ENCODE peak calls at places on chromosomes 11 and 22, in nine cellular contexts. C is fibroblast of pulmonary artery; M is CD4-positive, CD25-positive, alpha-beta regulatory T cell; S is Peyer's patch; D is BE2C; Q is aorta; A is CD8-positive, alpha-beta T cell; V is upper lobe of right lung; U is colonic mucosa. T is an unnamed sample.

GRCh38 chr11:120744016-120744994 is 232.8 kb downstream of the GRIK4 start:
- DNase-seq in C (no peak), Q (no peak), V (no peak), U (no peak), M (no peak), S (no peak), D (peak; percentile 30), A (no peak), T (no peak)

GRCh38 chr11:19429108-19429760 is 188.5 kb upstream of the E2F8 start:
- DNase-seq in C (no peak), Q (no peak), M (no peak), D (no peak), V (no peak), A (no peak), S (no peak), U (no peak), T (no peak)

GRCh38 chr11:34242037-34242625 is 115.7 kb downstream of the ABTB2 start:
- DNase-seq in C (peak; percentile 51), V (no peak), M (no peak), A (no peak), Q (no peak), S (no peak), D (no peak), U (no peak), T (no peak)

GRCh38 chr11:132838621-132839020 is 693.7 kb downstream of the OPCML start:
- DNase-seq in D (no peak), S (no peak), A (no peak), C (peak; percentile 2), V (no peak), Q (no peak), U (no peak), M (no peak), T (no peak)

GRCh38 chr22:23237201-23237798 is 57.0 kb downstream of the BCR start:
- DNase-seq in D (peak; percentile 50), S (no peak), U (no peak), A (no peak), C (peak; percentile 41), Q (peak; percentile 75), M (no peak), V (no peak), T (no peak)

GRCh38 chr22:19612866-19613572 is 88.8 kb upstream of the CLDN5 start:
- DNase-seq in D (no peak), C (no peak), Q (no peak), A (no peak), S (no peak), V (no peak), U (no peak), M (no peak), T (no peak)

GRCh38 chr22:23522642-23523251 is 57.3 kb downstream of the IGLL1 start:
- DNase-seq in U (no peak), Q (no peak), C (peak; percentile 42), D (peak; percentile 61), V (peak; percentile 56), M (no peak), A (no peak), S (peak; percentile 53), T (no peak)

GRCh38 chr22:32996702-32997101 is 61.5 kb downstream of the SYN3 start:
- DNase-seq in V (peak; percentile 91), Q (peak; percentile 71), A (no peak), M (no peak), C (no peak), S (no peak), U (no peak), D (no peak), T (no peak)

GRCh38 chr11:17822021-17822781 is 87.6 kb downstream of the KCNC1 start:
- DNase-seq in V (no peak), A (no peak), D (no peak), U (no peak), Q (peak; percentile 63), C (peak; percentile 90), S (no peak), M (no peak), T (no peak)

GRCh38 chr11:36192723-36193619 is 96.3 kb downstream of the COMMD9 start:
- DNase-seq in A (no peak), C (no peak), U (no peak), D (no peak), S (no peak), M (no peak), V (no peak), Q (no peak), T (no peak)

GRCh38 chr11:132803436-132803835 is 728.9 kb downstream of the OPCML start:
- DNase-seq in D (no peak), C (no peak), M (no peak), Q (no peak), S (no peak), V (no peak), A (no peak), U (no peak), T (no peak)

GRCh38 chr11:34427171-34427805 is 11.4 kb upstream of the CAT start:
- DNase-seq in M (no peak), V (no peak), C (peak; percentile 53), S (no peak), D (no peak), A (no peak), Q (no peak), U (no peak), T (no peak)

GRCh38 chr11:8098361-8098760 is 17.4 kb downstream of the TUB start:
- DNase-seq in U (no peak), Q (no peak), A (no peak), C (no peak), S (no peak), V (no peak), D (no peak), M (no peak), T (no peak)

GRCh38 chr11:37512156-37512780 is 914.2 kb upstream of the RAG2 start:
- DNase-seq in U (no peak), V (no peak), C (no peak), Q (no peak), S (no peak), M (no peak), D (no peak), A (no peak), T (no peak)

GRCh38 chr22:47395481-47395880 is 633.0 kb downstream of the TBC1D22A start:
- DNase-seq in S (peak; percentile 21), V (peak; percentile 46), M (no peak), A (no peak), Q (no peak), D (no peak), C (peak; percentile 37), U (no peak), T (no peak)

GRCh38 chr22:50425179-50425916 is 49.5 kb downstream of the SBF1 start:
- DNase-seq in U (no peak), S (no peak), V (no peak), D (no peak), M (no peak), A (no peak), C (peak; percentile 28), Q (no peak), T (no peak)

GRCh38 chr11:61090982-61091372 is 11.3 kb upstream of the CD5 start:
- DNase-seq in C (no peak), M (no peak), Q (no peak), D (no peak), A (no peak), V (no peak), S (no peak), U (no peak), T (no peak)

GRCh38 chr11:46075168-46075567 is 46.1 kb downstream of the PHF21A start:
- DNase-seq in Q (no peak), A (no peak), V (no peak), M (no peak), D (no peak), U (no peak), S (no peak), C (peak; percentile 73), T (no peak)

GRCh38 chr11:106723071-106723470 is 295.2 kb downstream of the GUCY1A2 start:
- DNase-seq in U (no peak), V (no peak), D (no peak), Q (no peak), A (no peak), C (no peak), S (no peak), M (no peak), T (no peak)

GRCh38 chr11:5690736-5691135 is 1.1 kb downstream of the TRIM22 start:
- DNase-seq in U (no peak), A (no peak), M (no peak), V (no peak), D (no peak), Q (no peak), C (peak; percentile 29), S (no peak), T (no peak)

DNA sequence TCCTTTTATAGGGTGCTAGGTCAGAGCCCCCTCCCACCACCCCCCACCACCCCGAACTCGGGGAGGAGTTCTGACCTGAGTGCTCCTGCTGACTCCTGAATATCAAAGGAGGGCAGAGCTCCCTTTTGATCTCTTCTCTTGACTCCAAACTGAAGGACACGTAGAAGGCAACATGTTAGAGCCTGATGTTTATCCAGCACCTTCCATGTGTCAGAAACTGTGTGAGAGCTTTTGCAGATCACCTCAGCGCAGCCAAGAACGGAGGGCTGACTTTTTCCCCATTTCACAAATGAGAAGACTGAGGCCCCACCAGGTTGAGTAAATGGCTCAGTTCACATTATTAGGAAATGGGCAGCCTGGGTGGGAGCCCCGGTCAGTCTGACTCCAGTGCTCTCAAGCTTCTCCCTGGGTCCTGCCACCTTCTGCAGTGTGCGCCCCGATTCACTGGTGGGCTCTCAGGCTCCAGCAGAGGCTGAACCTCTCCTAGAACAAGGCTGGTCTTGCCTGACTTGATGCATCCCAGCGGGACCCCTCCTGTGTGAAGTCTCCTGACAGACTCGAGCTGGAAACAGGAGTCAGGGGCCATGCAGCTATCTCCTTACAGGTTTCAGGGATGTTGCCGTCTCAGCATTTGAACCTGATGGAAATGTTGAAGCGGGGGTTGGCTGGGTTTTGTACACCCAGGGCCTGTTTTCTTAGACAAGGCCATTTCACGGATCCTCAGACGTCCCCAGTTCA is 98.5 kb downstream of the TSPAN18 start:
- DNase-seq in D (no peak), C (no peak), M (no peak), U (no peak), V (peak; percentile 47), A (no peak), S (no peak), Q (no peak), T (no peak)
- H3K4me3 ChIP-seq in D (no peak overlapping the region), C (no peak overlapping the region), M (no peak overlapping the region), U (no peak overlapping the region), V (no peak overlapping the region), A (no peak overlapping the region), S (no peak overlapping the region), Q (no peak overlapping the region), T (no peak overlapping the region)

GRCh38 chr22:42228480-42228879 is 42.0 kb downstream of the TCF20 start:
- DNase-seq in A (no peak), U (no peak), S (no peak), M (no peak), Q (no peak), D (no peak), C (no peak), V (no peak), T (no peak)
- H3K4me3 ChIP-seq in A (no peak overlapping the region), U (no peak overlapping the region), S (no peak overlapping the region), M (no peak overlapping the region), Q (no peak overlapping the region), D (no peak overlapping the region), C (no peak overlapping the region), V (no peak overlapping the region), T (no peak overlapping the region)

GRCh38 chr11:117743121-117743815 is 53.7 kb downstream of the DSCAML1 start:
- DNase-seq in U (no peak), D (peak; percentile 69), V (no peak), S (no peak), M (no peak), A (no peak), C (no peak), Q (no peak), T (no peak)
- H3K4me3 ChIP-seq in U (no peak overlapping the region), D (no peak overlapping the region), V (no peak overlapping the region), S (no peak overlapping the region), M (no peak overlapping the region), A (no peak overlapping the region), C (no peak overlapping the region), Q (no peak overlapping the region), T (no peak overlapping the region)

GRCh38 chr11:130181295-130182272 is 22.0 kb downstream of the ST14 start:
- DNase-seq in M (no peak), D (no peak), S (peak; percentile 81), A (no peak), Q (no peak), V (no peak), U (peak; percentile 87), C (peak; percentile 71), T (no peak)
- H3K4me3 ChIP-seq in M (no peak overlapping the region), D (no peak overlapping the region), S (no peak overlapping the region), A (no peak overlapping the region), Q (no peak overlapping the region), V (no peak overlapping the region), U (peak overlapping the region; percentile 9), C (no peak overlapping the region), T (no peak overlapping the region)

T was measured in HAP-1.